ENCODE peak calls at places on chromosomes 2 and 18, in five cellular contexts. E, X, K, Y and C are unnamed samples.

GRCh38 chr2:74533464-74533863 is 3.7 kb downstream of the HTRA2 start:
- DNase-seq in E (no peak), Y (no peak), K (no peak), X (no peak), C (no peak)

GRCh38 chr2:144032566-144032965 is 487.4 kb downstream of the ZEB2 start:
- DNase-seq in Y (no peak), X (no peak), K (no peak), E (no peak), C (no peak)

GRCh38 chr2:47086054-47086471 is 69.0 kb downstream of the STPG4 start:
- DNase-seq in Y (no peak), X (no peak), K (no peak), E (no peak), C (no peak)

GRCh38 chr2:24313744-24314632 is 46.3 kb downstream of the ITSN2 start:
- DNase-seq in Y (no peak), K (no peak), E (no peak), X (no peak), C (no peak)

GRCh38 chr18:3624818-3625716 is 175.1 kb downstream of the TGIF1 start:
- DNase-seq in E (no peak), K (peak; percentile 35), Y (peak; percentile 43), X (no peak), C (peak; percentile 59)

GRCh38 chr18:54392621-54393023 is 34.9 kb downstream of the C18orf54 start:
- DNase-seq in E (no peak), Y (no peak), K (no peak), X (no peak), C (no peak)

GRCh38 chr2:102001767-102002142 is 10.0 kb downstream of the IL1R2 start:
- DNase-seq in Y (no peak), K (no peak), E (no peak), X (no peak), C (no peak)

GRCh38 chr2:47945036-47945781 is 38.9 kb upstream of the FBXO11 start:
- DNase-seq in X (peak; percentile 31), Y (no peak), E (no peak), K (no peak), C (no peak)

GRCh38 chr2:101516833-101517690 is 42.1 kb upstream of the RFX8 start:
- DNase-seq in Y (peak; percentile 45), E (peak; percentile 90), K (no peak), X (no peak), C (peak; percentile 60)

GRCh38 chr2:174730530-174731018 is 33.7 kb downstream of the CHRNA1 start:
- DNase-seq in E (no peak), X (no peak), K (no peak), Y (no peak), C (no peak)

GRCh38 chr2:26934335-26934724 is 36.1 kb upstream of the MAPRE3 start:
- DNase-seq in K (no peak), E (no peak), Y (no peak), X (no peak), C (no peak)

GRCh38 chr2:216366777-216367465 is 5.4 kb downstream of the MARCHF4 start:
- DNase-seq in X (no peak), E (no peak), K (no peak), Y (no peak), C (no peak)

GRCh38 chr2:232653441-232653840 is 20.0 kb downstream of the EFHD1 start:
- DNase-seq in K (no peak), E (no peak), X (no peak), Y (no peak), C (no peak)

GRCh38 chr2:3198119-3198518 is 179.5 kb downstream of the EIPR1 start:
- DNase-seq in E (no peak), K (no peak), X (no peak), Y (no peak), C (no peak)

GRCh38 chr18:70376137-70376913 is 87.5 kb downstream of the SOCS6 start:
- DNase-seq in Y (no peak), E (no peak), X (no peak), K (no peak), C (no peak)

GRCh38 chr2:112680666-112681101 is 34.9 kb downstream of the SLC20A1 start:
- DNase-seq in E (no peak), Y (no peak), X (no peak), K (no peak), C (no peak)

GRCh38 chr2:14790041-14790640 is 157.6 kb downstream of the LRATD1 start:
- DNase-seq in E (no peak), X (no peak), K (no peak), Y (no peak), C (no peak)

DNA sequence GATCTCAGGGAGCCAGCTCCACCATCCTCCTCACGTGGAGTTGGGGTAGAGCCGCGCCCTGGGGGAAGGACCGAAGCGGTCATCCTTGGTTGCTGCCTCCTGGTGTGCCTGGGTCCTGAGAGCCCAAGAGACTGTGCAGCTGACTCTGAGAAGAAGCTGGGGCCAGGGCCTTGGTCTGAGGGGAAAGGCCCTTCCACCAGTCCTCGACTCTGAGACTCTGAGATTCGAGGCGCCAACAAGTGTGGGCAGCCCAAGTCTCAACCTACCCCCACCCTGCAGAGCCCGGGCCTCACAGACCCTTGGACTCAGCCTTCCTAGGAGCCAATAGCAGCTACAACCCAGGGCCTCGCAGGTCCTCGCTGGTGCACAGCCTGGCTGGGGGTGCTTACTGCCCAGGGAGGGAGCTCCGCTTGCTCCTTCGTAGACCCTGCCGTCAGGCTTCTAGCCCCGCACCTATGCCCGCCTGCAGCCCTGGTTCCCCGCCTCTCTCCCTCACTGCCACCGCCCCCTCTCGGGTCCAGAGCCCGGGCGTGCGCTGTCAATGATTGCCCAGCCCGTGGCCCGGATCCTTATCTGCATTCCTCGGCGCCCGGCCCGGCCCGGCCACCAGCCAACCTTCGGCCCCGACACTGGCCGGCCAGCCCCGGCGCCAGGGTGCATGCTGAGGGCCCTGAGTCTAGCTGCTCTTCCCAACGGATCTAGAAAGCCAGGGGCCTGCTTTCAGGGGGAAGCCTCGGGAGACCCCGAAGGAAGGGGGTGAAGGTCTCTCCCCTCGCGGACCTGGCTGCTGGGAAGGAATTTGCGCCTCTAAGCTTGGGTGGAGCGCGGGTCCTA is 2.0 kb downstream of the IHH start:
- DNase-seq in Y (peak; percentile 94), X (peak; percentile 49), E (no peak), K (no peak), C (no peak)
- TF ChIP-seq POLR2A in Y (no peak), X (no peak), E (no peak), K (no peak), C (no peak)

GRCh38 chr2:96537066-96537733 is 648 bp downstream of the ARID5A start:
- DNase-seq in E (no peak), X (peak; percentile 85), K (peak; percentile 69), Y (peak; percentile 79), C (peak; percentile 60)
- TF ChIP-seq POLR2A in E (no peak), X (no peak), K (no peak), Y (no peak), C (no peak)

DNA sequence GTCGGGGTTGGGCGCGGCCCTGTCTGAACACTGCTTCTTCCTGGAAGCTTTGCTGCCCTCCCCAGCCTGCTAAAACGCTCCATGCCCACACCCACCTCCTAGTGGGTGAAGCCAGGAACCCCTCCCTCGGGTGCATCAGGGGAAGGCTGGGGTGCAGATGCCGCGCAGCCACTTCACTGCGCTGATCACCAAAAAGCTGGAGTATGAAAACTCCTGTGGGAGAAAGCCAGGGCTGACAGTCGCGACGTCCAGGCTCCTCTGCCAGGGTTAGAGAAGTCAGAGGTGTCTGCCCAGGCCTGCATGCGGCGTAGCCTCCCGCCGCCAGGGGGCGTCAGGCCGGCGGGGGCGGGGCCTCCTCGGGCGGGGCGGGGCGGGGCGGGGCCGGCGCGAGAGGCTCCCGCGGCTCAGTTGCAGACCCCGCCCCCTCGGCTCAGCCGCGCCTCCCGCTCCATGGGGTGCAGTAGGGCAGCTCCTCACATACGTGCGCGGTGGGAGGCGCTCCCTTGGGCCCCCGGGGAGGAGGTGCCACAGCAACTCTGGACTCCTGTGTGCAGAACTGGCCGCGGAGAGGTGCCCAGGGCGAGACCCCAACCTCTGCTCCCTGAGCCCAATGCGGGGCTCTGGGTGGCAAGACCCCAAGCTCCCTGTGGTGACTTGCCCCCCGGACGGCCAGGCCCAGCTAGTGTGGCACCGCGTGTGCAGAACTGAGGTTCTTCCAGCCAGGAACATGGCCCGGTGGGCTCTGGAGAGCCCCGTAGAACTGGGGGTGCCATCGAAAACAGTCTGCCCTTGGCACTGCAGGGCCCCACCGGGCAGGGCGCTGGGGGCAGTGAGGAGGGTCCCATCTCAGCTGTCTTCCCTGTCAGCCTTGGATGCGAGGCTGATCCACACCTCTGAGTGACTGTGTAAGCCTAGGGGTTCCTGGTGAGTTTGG is 1.8 kb upstream of the RNPEPL1 start:
- DNase-seq in Y (peak; percentile 97), E (peak; percentile 97), X (peak; percentile 96), K (peak; percentile 88), C (peak; percentile 88)
- TF ChIP-seq POLR2A in Y (no peak), E (no peak), X (no peak), K (peak; percentile 67), C (no peak)

DNA sequence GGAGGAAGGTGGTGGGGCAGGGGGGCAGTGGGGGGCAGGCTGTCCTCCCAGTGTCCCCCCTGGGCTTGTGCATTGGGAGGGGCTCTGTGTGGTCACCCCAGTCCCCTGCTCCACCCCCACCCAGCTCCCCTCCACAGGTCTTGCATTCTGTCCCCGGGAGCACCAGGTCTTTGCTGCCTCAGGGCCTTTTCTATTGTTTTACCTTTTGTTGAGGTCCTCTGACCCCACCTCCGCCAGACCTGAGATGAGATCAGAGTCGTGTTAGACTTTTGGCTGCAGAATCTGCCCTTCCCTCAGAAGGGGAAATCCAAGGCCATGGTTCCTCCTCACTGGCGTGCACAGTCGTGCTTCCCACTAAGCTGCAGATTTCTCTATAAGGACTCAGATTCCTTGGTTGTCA is 20.8 kb downstream of the ATG4B start:
- DNase-seq in E (no peak), Y (no peak), X (no peak), K (no peak), C (no peak)
- TF ChIP-seq POLR2A in E (no peak), Y (no peak), X (no peak), K (no peak), C (no peak)

DNA sequence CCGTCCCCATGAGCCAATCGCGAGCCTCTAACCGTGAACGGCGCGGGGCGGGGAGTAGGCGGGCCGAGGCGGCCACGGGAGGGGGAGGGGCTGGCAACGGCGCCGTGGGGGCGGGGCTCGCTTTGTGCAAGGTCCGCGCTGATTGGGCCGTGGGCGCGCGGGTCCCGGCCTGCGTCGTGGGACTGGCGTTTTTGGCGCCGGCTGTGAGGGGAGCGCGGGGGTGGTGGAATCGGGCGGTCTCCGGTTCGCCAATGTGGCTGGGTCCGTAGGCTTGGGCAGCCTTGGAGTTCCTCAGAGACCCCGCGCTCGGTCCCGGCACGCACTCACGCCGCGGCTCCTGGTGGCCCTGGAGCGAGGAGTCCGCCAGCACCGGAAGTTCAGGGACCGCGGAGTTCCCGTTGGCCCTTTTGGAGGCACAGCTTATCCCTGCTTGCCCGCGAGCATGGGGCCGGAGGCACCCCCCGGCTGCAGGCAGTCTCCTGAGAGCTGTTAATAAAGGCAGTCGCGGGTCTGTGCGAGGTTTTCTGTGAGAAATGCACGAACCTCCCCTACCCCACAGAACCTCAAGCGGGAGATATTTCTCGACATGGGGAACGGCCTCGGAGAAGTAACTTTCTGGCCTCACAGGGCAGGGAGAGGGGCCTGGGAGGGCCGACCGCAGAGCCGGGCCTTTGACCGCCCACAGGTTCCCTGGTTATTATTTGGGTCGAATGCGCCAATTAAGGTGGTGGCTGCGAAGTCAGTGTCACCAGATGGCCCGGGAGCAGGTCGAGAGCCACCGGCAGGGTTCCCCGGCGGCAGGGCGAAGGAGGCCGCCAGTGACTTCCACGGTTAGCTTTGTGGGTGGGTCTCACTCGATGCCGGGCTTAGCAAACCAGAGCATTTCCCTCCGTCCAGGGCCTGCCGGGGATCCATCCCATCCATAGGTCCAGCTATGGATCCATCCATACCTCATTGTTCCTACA is 574 bp upstream of the NCL start:
- DNase-seq in K (peak; percentile 98), E (peak; percentile 100), X (peak; percentile 99), Y (peak; percentile 99), C (peak; percentile 96)
- TF ChIP-seq POLR2A in K (no peak), E (no peak), X (no peak), Y (no peak), C (peak; percentile 34)

GRCh38 chr2:146246734-146247523 is 1597.9 kb upstream of the ACVR2A start:
- DNase-seq in X (no peak), E (no peak), Y (no peak), K (no peak), C (no peak)
- TF ChIP-seq POLR2A in X (no peak), E (no peak), Y (no peak), K (no peak), C (no peak)